ENCODE peak calls at places on chromosomes 13 and 19, in ten cellular contexts. W, U, H, V, S, F, M, N, T and X are unnamed samples. For H3K27me3, the result is how much of the 10 kb centered on the place peaks cover.

GRCh38 chr19:48283908-48284307 is 14.0 kb downstream of the ZNF114 start:
- DNase-seq in W (no peak), U (no peak), H (no peak), V (no peak), S (peak), F (no peak), M (no peak), N (no peak), T (no peak), X (peak)

GRCh38 chr19:52190679-52191293 is 934 bp downstream of the PPP2R1A start:
- DNase-seq in W (no peak), U (peak), H (peak), V (no peak), S (peak), F (peak), M (peak), N (no peak), T (no peak), X (peak)

GRCh38 chr13:20441879-20442278 is 83.8 kb downstream of the CRYL1 start:
- DNase-seq in W (no peak), U (no peak), H (no peak), V (no peak), S (peak), F (no peak), M (no peak), N (no peak), T (no peak), X (peak)

GRCh38 chr13:113153810-113154748 is 4.4 kb upstream of the PROZ start:
- DNase-seq in W (peak), U (peak), H (peak), V (peak), S (peak), F (peak), M (peak), N (peak), T (peak), X (peak)

GRCh38 chr19:7917292-7918061 is 2.7 kb upstream of the SNAPC2 start:
- DNase-seq in W (peak), U (peak), H (peak), V (no peak), S (peak), F (peak), M (peak), N (peak), T (no peak), X (peak)

GRCh38 chr13:91539458-91540156 is 141.2 kb downstream of the GPC5 start:
- DNase-seq in W (no peak), U (no peak), H (no peak), V (no peak), S (no peak), F (no peak), M (no peak), N (no peak), T (no peak), X (no peak)

GRCh38 chr13:109584844-109585361 is 201.5 kb downstream of the IRS2 start:
- DNase-seq in W (no peak), U (no peak), H (no peak), V (no peak), S (peak), F (no peak), M (no peak), N (no peak), T (no peak), X (no peak)

GRCh38 chr13:109274188-109274821 is 512.1 kb downstream of the IRS2 start:
- DNase-seq in W (peak), U (no peak), H (peak), V (no peak), S (peak), F (peak), M (no peak), N (no peak), T (no peak), X (peak)

GRCh38 chr19:12956446-12957388 is at the start of gene GADD45GIP1:
- DNase-seq in W (peak), U (peak), H (peak), V (no peak), S (peak), F (peak), M (peak), N (peak), T (peak), X (peak)

GRCh38 chr19:43641333-43641732 is 1.7 kb upstream of the CADM4 start:
- DNase-seq in W (no peak), U (no peak), H (no peak), V (no peak), S (no peak), F (no peak), M (no peak), N (no peak), T (no peak), X (no peak)

GRCh38 chr13:113646376-113646775 is 11.6 kb downstream of the ATP4B start:
- DNase-seq in W (no peak), U (no peak), H (no peak), V (no peak), S (no peak), F (no peak), M (peak), N (no peak), T (no peak), X (no peak)

GRCh38 chr13:40794414-40795368 is 5.3 kb downstream of the SLC25A15 start:
- DNase-seq in W (no peak), U (no peak), H (no peak), V (no peak), S (no peak), F (no peak), M (no peak), N (no peak), T (no peak), X (no peak)

GRCh38 chr13:95644611-95645052 is at the start of gene DZIP1:
- DNase-seq in W (peak), U (peak), H (peak), V (peak), S (peak), F (peak), M (peak), N (peak), T (peak), X (peak)

GRCh38 chr19:33957804-33958203 is 161.1 kb downstream of the KCTD15 start:
- DNase-seq in W (no peak), U (no peak), H (no peak), V (no peak), S (no peak), F (no peak), M (no peak), N (no peak), T (no peak), X (no peak)

GRCh38 chr19:33397536-33398360 is 24.2 kb downstream of the CEBPG start:
- DNase-seq in W (no peak), U (no peak), H (no peak), V (no peak), S (no peak), F (peak), M (peak), N (peak), T (no peak), X (no peak)

GRCh38 chr19:16445238-16446107 is 26.3 kb downstream of the EPS15L1 start:
- DNase-seq in W (no peak), U (peak), H (no peak), V (no peak), S (peak), F (no peak), M (no peak), N (peak), T (no peak), X (peak)

GRCh38 chr13:30856004-30856790 is 49.9 kb upstream of the MEDAG start:
- DNase-seq in W (no peak), U (no peak), H (no peak), V (no peak), S (no peak), F (no peak), M (no peak), N (no peak), T (no peak), X (no peak)

GRCh38 chr19:38251564-38252051 is 4.6 kb downstream of the PPP1R14A start:
- DNase-seq in W (no peak), U (peak), H (no peak), V (no peak), S (no peak), F (no peak), M (peak), N (no peak), T (peak), X (peak)

GRCh38 chr13:112849500-112849899 is 119.5 kb upstream of the MCF2L start:
- DNase-seq in W (no peak), U (no peak), H (no peak), V (no peak), S (peak), F (no peak), M (no peak), N (no peak), T (no peak), X (no peak)

GRCh38 chr19:39325778-39326680 is 5.4 kb upstream of the LRFN1 start:
- DNase-seq in W (no peak), U (no peak), H (no peak), V (no peak), S (no peak), F (no peak), M (no peak), N (peak), T (no peak), X (peak)

GRCh38 chr13:107233541-107233940 is 665.6 kb upstream of the ARGLU1 start:
- DNase-seq in W (no peak), U (no peak), H (no peak), V (no peak), S (no peak), F (no peak), M (no peak), N (no peak), T (no peak), X (no peak)

GRCh38 chr19:55441692-55442321 is 1.3 kb downstream of the SHISA7 start:
- DNase-seq in W (no peak), U (no peak), H (no peak), V (no peak), S (no peak), F (no peak), M (no peak), N (no peak), T (no peak), X (no peak)

GRCh38 chr19:46951236-46951986 is 68.2 kb upstream of the NPAS1 start:
- DNase-seq in W (no peak), U (peak), H (no peak), V (no peak), S (peak), F (no peak), M (no peak), N (no peak), T (no peak), X (peak)

GRCh38 chr13:32233062-32233461 is 82.1 kb downstream of the ZAR1L start:
- DNase-seq in W (no peak), U (no peak), H (no peak), V (no peak), S (no peak), F (no peak), M (no peak), N (no peak), T (no peak), X (no peak)

GRCh38 chr13:57629391-57629804 is 2.1 kb upstream of the PCDH17 start:
- DNase-seq in W (no peak), U (peak), H (peak), V (no peak), S (no peak), F (no peak), M (no peak), N (peak), T (no peak), X (peak)

GRCh38 chr13:69363360-69363759 is 744.3 kb upstream of the ATXN8OS start:
- DNase-seq in W (no peak), U (no peak), H (no peak), V (no peak), S (no peak), F (no peak), M (no peak), N (no peak), T (no peak), X (no peak)

GRCh38 chr13:45315520-45316167 is 25.3 kb downstream of the TPT1 start:
- DNase-seq in W (peak), U (no peak), H (no peak), V (no peak), S (no peak), F (no peak), M (no peak), N (no peak), T (no peak), X (no peak)
- H3K27ac ChIP-seq in W (no peak), U (no peak), H (peak), V (no peak), S (no peak), F (no peak), M (no peak), N (no peak), T (no peak), X (no peak)

GRCh38 chr19:1523412-1524205 is at the start of gene PLK5:
- DNase-seq in W (peak), U (no peak), H (no peak), V (no peak), S (no peak), F (no peak), M (no peak), N (no peak), T (no peak), X (no peak)
- H3K27me3 ChIP-seq in W (half or more), U (under half), H (under half), V (under half), S (under half), F (half or more), M (under half), N (half or more), T (under half), X (under half)

GRCh38 chr19:18089726-18090125 is 3.0 kb upstream of the IL12RB1 start:
- DNase-seq in W (no peak), U (no peak), H (no peak), V (no peak), S (no peak), F (no peak), M (no peak), N (peak), T (no peak), X (no peak)
- H3K4me3 ChIP-seq in W (no peak), U (no peak), H (no peak), V (no peak), S (no peak), F (no peak), M (no peak), N (no peak), T (no peak), X (no peak)

GRCh38 chr13:48662226-48662625 is 8.5 kb downstream of the CYSLTR2 start:
- DNase-seq in W (no peak), U (no peak), H (no peak), V (no peak), S (no peak), F (no peak), M (no peak), N (no peak), T (no peak), X (no peak)

GRCh38 chr13:48655291-48655690 is 1.6 kb downstream of the CYSLTR2 start:
- DNase-seq in W (no peak), U (no peak), H (no peak), V (no peak), S (no peak), F (no peak), M (no peak), N (no peak), T (no peak), X (no peak)

GRCh38 chr13:48656621-48657020 is 2.9 kb downstream of the CYSLTR2 start:
- DNase-seq in W (no peak), U (no peak), H (peak), V (no peak), S (no peak), F (no peak), M (no peak), N (no peak), T (no peak), X (no peak)

GRCh38 chr13:48661112-48661511 is 7.4 kb downstream of the CYSLTR2 start:
- DNase-seq in W (no peak), U (no peak), H (no peak), V (no peak), S (no peak), F (no peak), M (no peak), N (no peak), T (no peak), X (no peak)

GRCh38 chr13:48660356-48661076 is 6.8 kb downstream of the CYSLTR2 start:
- DNase-seq in W (peak), U (peak), H (peak), V (no peak), S (no peak), F (no peak), M (no peak), N (no peak), T (peak), X (no peak)
- H3K27ac ChIP-seq in W (peak), U (peak), H (peak), V (no peak), S (no peak), F (peak), M (no peak), N (peak), T (no peak), X (no peak)

GRCh38 chr19:3790209-3790734 is 4.1 kb upstream of the MATK start:
- DNase-seq in W (no peak), U (no peak), H (no peak), V (no peak), S (no peak), F (no peak), M (no peak), N (no peak), T (no peak), X (no peak)

GRCh38 chr19:3785938-3786824 is at the start of gene MATK:
- DNase-seq in W (no peak), U (no peak), H (no peak), V (no peak), S (no peak), F (no peak), M (no peak), N (peak), T (no peak), X (no peak)

GRCh38 chr19:3792114-3792513 is 5.9 kb upstream of the MATK start:
- DNase-seq in W (no peak), U (no peak), H (no peak), V (no peak), S (no peak), F (no peak), M (no peak), N (no peak), T (no peak), X (no peak)

GRCh38 chr19:3790941-3791340 is 4.8 kb upstream of the MATK start:
- DNase-seq in W (no peak), U (no peak), H (no peak), V (no peak), S (no peak), F (no peak), M (no peak), N (no peak), T (no peak), X (no peak)

DNA sequence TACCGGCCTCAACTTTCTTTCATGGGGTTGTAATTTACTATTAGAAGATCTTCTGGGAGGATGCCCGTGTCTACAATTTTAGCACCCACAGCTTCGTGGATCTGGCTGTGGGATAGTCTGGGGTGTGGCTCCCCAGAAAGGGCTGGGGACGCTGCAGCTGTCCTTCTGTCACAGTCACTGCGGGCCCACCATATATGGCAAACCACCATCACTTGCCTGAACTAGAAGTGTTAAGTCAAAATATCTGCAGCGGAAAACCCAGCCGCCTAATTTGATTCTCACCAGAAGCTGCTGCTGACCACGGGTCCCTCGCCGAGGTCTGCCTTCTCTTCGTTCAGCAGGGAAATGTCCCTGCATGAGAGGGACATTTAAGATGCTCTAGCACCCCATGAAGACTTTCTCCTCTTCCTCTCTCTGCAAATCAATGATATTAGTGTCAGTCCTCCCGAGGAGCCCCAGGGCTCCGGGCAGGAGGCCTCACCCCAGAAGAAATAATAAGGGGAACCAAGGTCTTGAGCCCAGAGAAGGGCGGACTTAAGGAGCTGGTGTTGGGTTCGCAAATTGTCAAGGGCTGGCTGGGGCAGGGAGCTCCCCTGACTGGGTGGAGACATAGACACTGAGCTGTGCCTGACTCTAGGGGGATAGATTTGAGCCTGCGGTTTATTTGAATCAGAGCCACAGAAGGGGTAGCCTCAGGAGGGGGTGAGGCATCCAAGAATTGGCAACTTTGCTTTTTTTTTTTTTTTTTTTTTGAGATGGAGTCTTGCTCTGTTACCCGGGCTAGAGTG is 3.0 kb upstream of the MATK start:
- DNase-seq in W (no peak), U (no peak), H (no peak), V (no peak), S (no peak), F (no peak), M (no peak), N (no peak), T (no peak), X (no peak)
- H3K27me3 ChIP-seq in W (under half), U (under half), H (under half), V (under half), S (under half), F (under half), M (under half), N (under half), T (under half), X (under half)

DNA sequence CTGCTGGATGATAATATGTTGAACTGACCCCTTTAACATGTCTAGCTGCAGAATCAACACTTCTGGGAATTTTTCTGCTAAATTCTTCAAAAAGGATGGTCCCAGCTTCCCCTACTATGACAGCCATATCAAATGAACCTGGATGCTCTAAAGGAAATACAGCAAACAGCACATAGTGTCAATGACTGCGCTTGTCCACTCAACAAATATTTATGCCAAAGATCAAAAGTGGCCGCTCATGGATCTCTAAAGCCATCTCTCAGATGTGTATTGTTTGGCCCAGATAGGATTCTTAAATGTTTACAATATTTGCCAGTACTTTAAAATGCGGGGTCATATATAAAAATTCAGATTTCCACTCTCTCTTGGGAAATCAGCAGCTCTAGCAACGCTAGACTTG is 3.3 kb downstream of the TBC1D4 start:
- DNase-seq in W (no peak), U (no peak), H (no peak), V (no peak), S (no peak), F (no peak), M (no peak), N (no peak), T (no peak), X (no peak)
- H3K4me3 ChIP-seq in W (no peak), U (peak), H (no peak), V (no peak), S (no peak), F (no peak), M (peak), N (no peak), T (no peak), X (no peak)